ENCODE peak calls at places on chromosome 7, in four cellular contexts. Y is MM.1S; Z is activated CD4-positive, CD25-positive, alpha-beta regulatory T cell treated with anti-CD3 and anti-CD28 coated beads, Interleukin-2, amount 50 U/mL, for 72 hours; U is NCI-H2081. L is an unnamed sample.

GRCh38 chr7:120445276-120445675 is 172.3 kb downstream of the KCND2 start:
- DNase-seq in Z (no peak), Y (no peak), U (no peak), L (no peak)

GRCh38 chr7:2059964-2060700 is 172.6 kb downstream of the MAD1L1 start:
- DNase-seq in U (no peak), Y (no peak), Z (no peak), L (no peak)

GRCh38 chr7:17485905-17486304 is 187.5 kb downstream of the AHR start:
- DNase-seq in U (no peak), Y (no peak), Z (no peak), L (no peak)

GRCh38 chr7:132190683-132191082 is 385.6 kb downstream of the PLXNA4 start:
- DNase-seq in Y (no peak), U (no peak), Z (no peak), L (no peak)

GRCh38 chr7:25801214-25801613 is 350.8 kb upstream of the NFE2L3 start:
- DNase-seq in U (no peak), Y (no peak), Z (no peak), L (no peak)

GRCh38 chr7:36045275-36045674 is 107.8 kb upstream of the EEPD1 start:
- DNase-seq in Y (no peak), Z (no peak), U (no peak), L (no peak)

GRCh38 chr7:153100691-153101237 is 341.2 kb downstream of the ACTR3B start:
- DNase-seq in U (no peak), Y (no peak), Z (no peak), L (no peak)

GRCh38 chr7:150446288-150446938 is 4.0 kb upstream of the GIMAP8 start:
- DNase-seq in Y (no peak), Z (no peak), U (no peak), L (no peak)

GRCh38 chr7:26620352-26620751 is 244.0 kb downstream of the SKAP2 start:
- DNase-seq in U (no peak), Z (no peak), Y (no peak), L (peak; percentile 3)

GRCh38 chr7:36487756-36488336 is 98.2 kb downstream of the ANLN start:
- DNase-seq in U (peak; percentile 75), Y (peak; percentile 66), Z (no peak), L (peak; percentile 39)

L was measured in OCI-LY7.